ENCODE peak calls at places on chromosomes 7 and 10, in six cellular contexts. B is stomach, C is Peyer's patch, K is posterior cingulate gyrus, E is T1000, N is psoas muscle. I is an unnamed sample.

GRCh38 chr7:2019693-2020511 is 212.8 kb downstream of the MAD1L1 start:
- DNase-seq in B (no peak), C (peak; percentile 64), K (peak; percentile 85), E (peak; percentile 30), N (peak; percentile 80), I (peak; percentile 13)

GRCh38 chr7:30168800-30169584 is 34.2 kb downstream of the MTURN start:
- DNase-seq in B (no peak), C (no peak), K (no peak), E (peak; percentile 74), N (no peak), I (no peak)

GRCh38 chr7:27759491-27759890 is 19.5 kb downstream of the TAX1BP1 start:
- DNase-seq in B (no peak), C (no peak), K (no peak), E (no peak), N (no peak), I (no peak)

GRCh38 chr10:11863353-11864105 is 40.4 kb downstream of the PROSER2 start:
- DNase-seq in B (peak; percentile 19), C (peak; percentile 48), K (no peak), E (no peak), N (no peak), I (no peak)

GRCh38 chr10:122459586-122460273 is 1.6 kb upstream of the HTRA1 start:
- DNase-seq in B (no peak), C (no peak), K (no peak), E (no peak), N (no peak), I (no peak)

GRCh38 chr10:111233439-111233838 is 156.6 kb downstream of the ADRA2A start:
- DNase-seq in B (no peak), C (no peak), K (no peak), E (no peak), N (no peak), I (no peak)

GRCh38 chr7:85165263-85165662 is 21.6 kb downstream of the SEMA3D start:
- DNase-seq in B (no peak), C (no peak), K (no peak), E (no peak), N (no peak), I (no peak)

GRCh38 chr10:71052261-71052660 is 160.1 kb upstream of the UNC5B start:
- DNase-seq in B (no peak), C (no peak), K (peak; percentile 52), E (no peak), N (no peak), I (no peak)

GRCh38 chr10:106705576-106706526 is 458.7 kb downstream of the SORCS1 start:
- DNase-seq in B (peak; percentile 42), C (peak; percentile 24), K (peak; percentile 92), E (peak; percentile 4), N (no peak), I (peak; percentile 48)